ENCODE peak calls at places on chromosomes 2 and 18, in six cellular contexts. Y, R, X, A, E and L are unnamed samples.

GRCh38 chr2:68742638-68743037 is 8.0 kb downstream of the ARHGAP25 start:
- DNase-seq in Y (no peak), R (no peak), A (no peak), X (no peak), E (no peak), L (no peak)

GRCh38 chr2:42725657-42726056 is 38.3 kb downstream of the OXER1 start:
- DNase-seq in R (no peak), E (peak), X (no peak), Y (no peak), A (no peak), L (no peak)

GRCh38 chr2:170324640-170325046 is 146.7 kb downstream of the MYO3B start:
- DNase-seq in A (peak), Y (peak), R (peak), X (peak), E (peak), L (peak)

GRCh38 chr18:33051397-33051796 is 278.6 kb upstream of the KLHL14 start:
- DNase-seq in A (no peak), X (peak), R (no peak), Y (no peak), E (no peak), L (no peak)

GRCh38 chr18:63016270-63016669 is 300.9 kb downstream of the PHLPP1 start:
- DNase-seq in A (peak), E (peak), X (peak), Y (peak), R (peak), L (peak)

GRCh38 chr18:36066731-36067117 is 635 bp downstream of the RPRD1A start:
- DNase-seq in A (no peak), R (no peak), E (peak), Y (peak), X (no peak), L (peak)

GRCh38 chr2:138087761-138088602 is 123.7 kb downstream of the HNMT start:
- DNase-seq in Y (no peak), A (no peak), R (no peak), E (no peak), X (no peak), L (no peak)

GRCh38 chr2:216636570-216637450 is 3.6 kb downstream of the IGFBP2 start:
- DNase-seq in E (peak), A (peak), X (peak), R (peak), Y (peak), L (peak)

GRCh38 chr2:696999-697627 is 19.9 kb upstream of the TMEM18 start:
- DNase-seq in A (no peak), R (no peak), E (peak), X (no peak), Y (no peak), L (no peak)

GRCh38 chr2:104702451-104702850 is 151.5 kb upstream of the POU3F3 start:
- DNase-seq in Y (no peak), A (peak), R (no peak), X (no peak), E (peak), L (no peak)

GRCh38 chr2:136117391-136117841 is 533 bp downstream of the CXCR4 start:
- DNase-seq in Y (peak), X (peak), R (peak), A (peak), E (peak), L (peak)

GRCh38 chr2:233408366-233409285 is 54.3 kb downstream of the DGKD start:
- DNase-seq in Y (no peak), A (no peak), X (no peak), E (peak), R (no peak), L (no peak)

GRCh38 chr18:31603335-31603734 is 11.7 kb downstream of the TTR start:
- DNase-seq in R (no peak), X (no peak), E (no peak), Y (no peak), A (no peak), L (no peak)

GRCh38 chr2:23241611-23242245 is 143.3 kb upstream of the KLHL29 start:
- DNase-seq in A (no peak), Y (no peak), E (no peak), X (no peak), R (no peak), L (peak)

GRCh38 chr2:237281900-237282306 is 132.1 kb downstream of the COL6A3 start:
- DNase-seq in Y (peak), E (no peak), A (no peak), R (no peak), X (peak), L (peak)

GRCh38 chr2:64952896-64953482 is 36.2 kb upstream of the SLC1A4 start:
- DNase-seq in X (peak), R (no peak), Y (peak), A (no peak), E (no peak), L (no peak)

GRCh38 chr2:1837458-1837857 is 93.1 kb upstream of the PXDN start:
- DNase-seq in X (no peak), E (no peak), A (no peak), Y (no peak), R (no peak), L (peak)

GRCh38 chr18:80254971-80255500 is 7.7 kb upstream of the PARD6G start:
- DNase-seq in E (no peak), R (no peak), X (no peak), Y (no peak), A (no peak), L (no peak)

GRCh38 chr2:240127911-240128607 is 8.0 kb downstream of the COPS9 start:
- DNase-seq in X (no peak), E (no peak), Y (no peak), R (peak), A (no peak), L (no peak)

GRCh38 chr2:98253461-98254073 is 92.7 kb upstream of the CNGA3 start:
- DNase-seq in Y (no peak), A (no peak), R (no peak), X (no peak), E (no peak), L (no peak)

GRCh38 chr2:120826260-120826648 is 90.6 kb downstream of the GLI2 start:
- DNase-seq in R (no peak), E (no peak), A (no peak), X (no peak), Y (no peak), L (no peak)

GRCh38 chr2:105052773-105053172 is 14.9 kb downstream of the MRPS9 start:
- DNase-seq in Y (no peak), X (no peak), E (no peak), R (no peak), A (no peak), L (no peak)

DNA sequence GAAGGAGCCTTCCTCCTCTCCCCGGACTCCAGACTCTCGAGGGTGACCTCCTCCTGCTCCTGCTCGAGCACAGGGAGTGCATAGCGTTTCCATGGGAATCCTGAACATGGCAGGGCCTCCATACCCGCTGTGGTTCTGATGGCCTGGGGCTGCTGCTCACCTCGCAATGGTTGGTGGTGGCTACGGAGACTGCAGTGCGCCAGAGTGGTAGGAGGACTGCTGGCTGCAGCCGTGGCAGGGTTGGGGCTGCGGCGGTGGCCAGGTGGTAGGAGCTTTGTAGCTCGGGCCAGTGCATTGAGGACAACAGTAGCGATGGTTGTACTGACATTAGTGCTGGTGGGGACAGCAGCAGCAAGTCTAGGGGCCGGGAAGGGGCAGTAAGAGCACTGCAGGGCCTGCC is 32.0 kb upstream of the ANKRD62 start:
- DNase-seq in X (no peak), A (no peak), R (no peak), Y (no peak), E (no peak), L (no peak)
- H4K8ac ChIP-seq in X (no peak), A (no peak), R (no peak), Y (no peak), E (no peak), L (no peak)

GRCh38 chr2:128492966-128493811 is 174.5 kb upstream of the HS6ST1 start:
- DNase-seq in A (no peak), R (peak), Y (no peak), E (no peak), X (no peak), L (no peak)

GRCh38 chr2:128489580-128490273 is 171.1 kb upstream of the HS6ST1 start:
- DNase-seq in E (no peak), R (peak), Y (no peak), X (no peak), A (no peak), L (no peak)

GRCh38 chr2:128491845-128492244 is 173.2 kb upstream of the HS6ST1 start:
- DNase-seq in R (peak), A (no peak), X (no peak), E (no peak), Y (no peak), L (no peak)

GRCh38 chr2:128490321-128490720 is 171.7 kb upstream of the HS6ST1 start:
- DNase-seq in X (no peak), A (no peak), R (no peak), E (no peak), Y (no peak), L (no peak)

DNA sequence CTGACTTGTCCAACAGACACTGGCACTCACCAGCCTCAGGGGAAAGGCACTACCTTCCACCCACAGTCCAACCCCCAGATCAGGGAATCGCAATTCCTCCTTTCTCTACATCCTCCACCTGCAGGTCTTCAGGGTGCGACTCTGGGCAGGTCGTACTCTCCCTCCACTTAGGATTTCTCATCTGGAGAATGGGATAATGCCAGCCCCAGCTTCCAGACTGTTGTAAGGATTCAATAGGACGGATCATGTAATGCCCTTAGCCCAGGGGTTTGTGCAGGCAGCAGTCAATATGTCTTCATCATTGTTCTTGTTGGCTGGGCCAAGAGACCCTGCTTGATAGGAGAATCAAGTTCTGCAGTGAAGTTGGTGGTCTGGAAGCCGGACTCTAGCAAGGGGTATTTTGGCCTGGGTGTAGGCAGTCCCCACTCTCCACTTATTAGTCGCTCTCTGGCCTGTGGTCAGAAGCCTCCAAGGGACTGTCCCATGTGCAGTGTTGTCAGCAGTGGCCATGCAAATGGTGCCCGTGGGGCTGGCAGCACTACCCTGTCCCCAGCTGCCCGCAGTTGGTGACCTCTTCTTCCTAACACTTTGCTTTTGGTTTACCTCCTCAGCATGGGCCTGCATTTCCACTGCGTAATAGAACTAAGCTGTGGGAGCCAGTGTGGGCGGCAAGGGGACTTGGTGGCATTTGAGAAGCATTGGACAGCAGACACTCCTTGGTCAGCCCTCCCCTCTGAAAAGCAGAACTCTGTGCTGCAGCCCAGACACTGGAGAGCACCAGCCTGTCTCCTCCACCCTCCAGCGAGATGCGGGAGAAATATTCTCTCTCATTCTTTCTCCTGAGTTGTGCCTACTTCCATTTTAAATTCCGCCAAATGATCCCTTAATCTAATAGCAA is 172.5 kb upstream of the HS6ST1 start:
- DNase-seq in R (peak), Y (no peak), X (no peak), E (no peak), A (no peak), L (no peak)
- H4K8ac ChIP-seq in R (no peak), Y (no peak), X (no peak), E (no peak), A (no peak), L (no peak)

GRCh38 chr18:13278231-13278630 is 59.7 kb downstream of the LDLRAD4 start:
- DNase-seq in Y (no peak), X (no peak), R (no peak), E (no peak), A (no peak), L (no peak)

GRCh38 chr18:13273800-13274199 is 55.2 kb downstream of the LDLRAD4 start:
- DNase-seq in A (no peak), Y (no peak), R (no peak), E (no peak), X (no peak), L (no peak)

GRCh38 chr18:13279181-13280065 is 60.9 kb downstream of the LDLRAD4 start:
- DNase-seq in A (no peak), X (no peak), R (no peak), Y (no peak), E (peak), L (no peak)

GRCh38 chr18:13275075-13275474 is 56.5 kb downstream of the LDLRAD4 start:
- DNase-seq in A (no peak), Y (no peak), X (no peak), E (no peak), R (no peak), L (no peak)

GRCh38 chr18:13276530-13277520 is 58.3 kb downstream of the LDLRAD4 start:
- DNase-seq in Y (no peak), A (no peak), E (peak), X (no peak), R (no peak), L (no peak)
- H4K8ac ChIP-seq in Y (no peak), A (no peak), E (no peak), X (no peak), R (no peak), L (no peak)

GRCh38 chr2:231367178-231367577 is 28.3 kb upstream of the B3GNT7 start:
- DNase-seq in A (no peak), X (no peak), R (no peak), Y (no peak), E (no peak), L (no peak)
- H4K8ac ChIP-seq in A (no peak), X (peak), R (no peak), Y (no peak), E (no peak), L (no peak)